ENCODE peak calls at places on chromosome 11, in four cellular contexts. One of them, this sample, is unnamed. For H3K4me1, the result is how much of the 10 kb centered on the place peaks cover.

GRCh38 chr11:44943118-44943517 is 7.6 kb downstream of the TP53I11 start:
- DNase-seq in ovary: no peak
- DNase-seq in OCI-LY7: peak
- DNase-seq in testis: no peak
- DNase-seq in this sample: no peak

GRCh38 chr11:11413776-11414175 is 60.7 kb upstream of the CSNK2A3 start:
- DNase-seq in testis: no peak
- DNase-seq in OCI-LY7: no peak
- DNase-seq in ovary: no peak
- DNase-seq in this sample: no peak

GRCh38 chr11:2709429-2709828 is 9.6 kb upstream of the KCNQ1OT1 start:
- DNase-seq in ovary: no peak
- DNase-seq in testis: peak
- DNase-seq in OCI-LY7: no peak
- DNase-seq in this sample: no peak

GRCh38 chr11:2774173-2775082 is 74.6 kb upstream of the KCNQ1OT1 start:
- DNase-seq in ovary: peak
- DNase-seq in testis: peak
- DNase-seq in OCI-LY7: no peak
- DNase-seq in this sample: no peak

GRCh38 chr11:15886866-15887265 is 469.5 kb downstream of the SOX6 start:
- DNase-seq in OCI-LY7: no peak
- DNase-seq in ovary: no peak
- DNase-seq in testis: no peak
- DNase-seq in this sample: no peak

GRCh38 chr11:48001438-48002021 is 21.2 kb downstream of the PTPRJ start:
- DNase-seq in testis: no peak
- DNase-seq in ovary: no peak
- DNase-seq in OCI-LY7: peak
- DNase-seq in this sample: no peak

GRCh38 chr11:86676533-86677154 is 4.2 kb upstream of the ME3 start:
- DNase-seq in ovary: no peak
- DNase-seq in testis: no peak
- DNase-seq in OCI-LY7: peak
- DNase-seq in this sample: no peak

GRCh38 chr11:18319914-18320313 is 2.0 kb downstream of the HPS5 start:
- DNase-seq in OCI-LY7: no peak
- DNase-seq in ovary: no peak
- DNase-seq in testis: no peak
- DNase-seq in this sample: no peak

GRCh38 chr11:108122166-108122628 is 830 bp downstream of the ACAT1 start:
- DNase-seq in ovary: no peak
- DNase-seq in OCI-LY7: no peak
- DNase-seq in testis: peak
- DNase-seq in this sample: no peak

GRCh38 chr11:57567512-57568329 is at the start of gene UBE2L6:
- DNase-seq in ovary: peak
- DNase-seq in OCI-LY7: peak
- DNase-seq in testis: peak
- DNase-seq in this sample: peak

GRCh38 chr11:57566564-57567209 is 785 bp downstream of the UBE2L6 start:
- DNase-seq in testis: no peak
- DNase-seq in ovary: no peak
- DNase-seq in OCI-LY7: no peak
- DNase-seq in this sample: no peak

GRCh38 chr11:57566035-57566504 is 1.4 kb downstream of the UBE2L6 start:
- DNase-seq in ovary: no peak
- DNase-seq in OCI-LY7: peak
- DNase-seq in testis: peak
- DNase-seq in this sample: no peak

GRCh38 chr11:57567210-57567511 is 311 bp downstream of the UBE2L6 start:
- DNase-seq in ovary: no peak
- DNase-seq in testis: peak
- DNase-seq in OCI-LY7: peak
- DNase-seq in this sample: no peak

GRCh38 chr11:57568330-57568766 is 876 bp upstream of the UBE2L6 start:
- DNase-seq in OCI-LY7: no peak
- DNase-seq in testis: no peak
- DNase-seq in ovary: peak
- DNase-seq in this sample: no peak
- H3K4me1 ChIP-seq in OCI-LY7: under half
- H3K4me1 ChIP-seq in testis: under half
- H3K4me1 ChIP-seq in ovary: under half
- H3K4me1 ChIP-seq in this sample: under half

GRCh38 chr11:41461057-41461681 is 1.7 kb upstream of the LRRC4C start:
- DNase-seq in testis: no peak
- DNase-seq in ovary: no peak
- DNase-seq in OCI-LY7: peak
- DNase-seq in this sample: no peak
- TF ChIP-seq CTCF in testis: peak
- TF ChIP-seq CTCF in ovary: peak
- TF ChIP-seq CTCF in OCI-LY7: peak
- TF ChIP-seq CTCF in this sample: peak

DNA sequence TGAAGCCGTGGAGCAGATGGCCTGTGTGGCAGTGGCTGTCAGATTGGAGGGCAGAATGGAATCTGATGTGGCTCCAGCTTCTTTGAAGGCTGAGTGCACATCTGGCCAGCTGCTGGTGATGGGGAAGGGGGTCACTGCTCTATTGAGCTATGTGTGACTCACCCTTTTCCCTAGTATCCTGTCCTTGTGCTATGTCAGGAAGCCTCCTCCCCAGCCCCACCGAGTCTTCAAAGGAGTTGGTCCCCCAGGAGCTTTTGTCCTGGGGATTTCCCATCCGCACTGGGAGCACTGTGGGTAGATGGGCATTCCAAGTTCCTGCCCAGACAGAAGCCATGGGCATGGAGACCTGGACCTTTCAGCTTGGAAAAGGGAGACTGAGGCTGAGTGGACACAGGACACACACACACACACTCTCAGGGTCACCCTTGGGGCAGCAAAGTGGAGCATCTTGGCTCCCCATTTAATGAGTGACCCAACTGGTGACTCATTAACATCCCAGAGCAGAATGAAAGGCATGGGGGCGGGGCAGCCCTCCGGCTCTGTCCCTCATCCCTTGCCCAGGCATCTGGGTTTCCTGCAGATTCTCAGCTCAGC is 3.3 kb downstream of the SERPINH1 start:
- DNase-seq in testis: no peak
- DNase-seq in ovary: peak
- DNase-seq in OCI-LY7: no peak
- DNase-seq in this sample: no peak
- H3K4me1 ChIP-seq in testis: under half
- H3K4me1 ChIP-seq in ovary: under half
- H3K4me1 ChIP-seq in OCI-LY7: under half
- H3K4me1 ChIP-seq in this sample: under half

GRCh38 chr11:120830092-120830491 is 193.8 kb upstream of the TBCEL start:
- DNase-seq in ovary: no peak
- DNase-seq in testis: no peak
- DNase-seq in OCI-LY7: no peak
- DNase-seq in this sample: no peak

GRCh38 chr11:120828847-120829246 is 195.1 kb upstream of the TBCEL start:
- DNase-seq in OCI-LY7: no peak
- DNase-seq in ovary: no peak
- DNase-seq in testis: no peak
- DNase-seq in this sample: no peak

GRCh38 chr11:120832609-120833221 is 191.2 kb upstream of the TBCEL start:
- DNase-seq in OCI-LY7: no peak
- DNase-seq in ovary: no peak
- DNase-seq in testis: no peak
- DNase-seq in this sample: no peak

GRCh38 chr11:120824242-120824641 is 199.7 kb upstream of the TBCEL start:
- DNase-seq in OCI-LY7: no peak
- DNase-seq in ovary: no peak
- DNase-seq in testis: no peak
- DNase-seq in this sample: no peak

DNA sequence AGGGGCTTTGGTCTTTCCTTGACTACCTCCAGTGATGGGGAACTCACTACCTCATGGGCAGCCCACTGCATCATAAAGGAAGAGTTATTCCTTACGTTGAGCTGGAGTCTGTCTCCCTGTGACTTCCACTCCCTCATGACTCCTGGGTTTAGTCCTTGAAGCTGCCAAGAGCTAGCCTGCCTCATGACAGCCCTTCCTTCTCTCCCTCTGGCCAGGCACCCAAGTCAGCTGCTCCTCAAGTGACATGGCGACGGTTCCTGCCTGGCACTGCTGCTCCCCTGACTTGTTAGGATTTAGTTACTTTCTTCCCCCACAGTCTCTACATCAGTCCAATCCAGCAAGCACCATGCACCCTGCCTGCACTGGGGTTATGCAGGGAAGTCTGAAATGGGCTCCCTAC is 196.1 kb upstream of the TBCEL start:
- DNase-seq in OCI-LY7: no peak
- DNase-seq in ovary: no peak
- DNase-seq in testis: no peak
- DNase-seq in this sample: no peak
- TF ChIP-seq CTCF in OCI-LY7: no peak
- TF ChIP-seq CTCF in ovary: no peak
- TF ChIP-seq CTCF in testis: no peak
- TF ChIP-seq CTCF in this sample: no peak

GRCh38 chr11:77040889-77041288 is 6.7 kb downstream of the B3GNT6 start:
- DNase-seq in ovary: no peak
- DNase-seq in testis: no peak
- DNase-seq in OCI-LY7: no peak
- DNase-seq in this sample: no peak

GRCh38 chr11:77038825-77039326 is 4.7 kb downstream of the B3GNT6 start:
- DNase-seq in testis: no peak
- DNase-seq in ovary: no peak
- DNase-seq in OCI-LY7: no peak
- DNase-seq in this sample: no peak

GRCh38 chr11:77042111-77042726 is 8.0 kb downstream of the B3GNT6 start:
- DNase-seq in testis: no peak
- DNase-seq in OCI-LY7: no peak
- DNase-seq in ovary: no peak
- DNase-seq in this sample: no peak

GRCh38 chr11:77039491-77040400 is 5.5 kb downstream of the B3GNT6 start:
- DNase-seq in testis: peak
- DNase-seq in OCI-LY7: no peak
- DNase-seq in ovary: no peak
- DNase-seq in this sample: no peak

GRCh38 chr11:77040401-77040777 is 6.2 kb downstream of the B3GNT6 start:
- DNase-seq in OCI-LY7: no peak
- DNase-seq in ovary: no peak
- DNase-seq in testis: no peak
- DNase-seq in this sample: no peak
- H3K4me1 ChIP-seq in OCI-LY7: under half
- H3K4me1 ChIP-seq in ovary: under half
- H3K4me1 ChIP-seq in testis: under half
- H3K4me1 ChIP-seq in this sample: under half

DNA sequence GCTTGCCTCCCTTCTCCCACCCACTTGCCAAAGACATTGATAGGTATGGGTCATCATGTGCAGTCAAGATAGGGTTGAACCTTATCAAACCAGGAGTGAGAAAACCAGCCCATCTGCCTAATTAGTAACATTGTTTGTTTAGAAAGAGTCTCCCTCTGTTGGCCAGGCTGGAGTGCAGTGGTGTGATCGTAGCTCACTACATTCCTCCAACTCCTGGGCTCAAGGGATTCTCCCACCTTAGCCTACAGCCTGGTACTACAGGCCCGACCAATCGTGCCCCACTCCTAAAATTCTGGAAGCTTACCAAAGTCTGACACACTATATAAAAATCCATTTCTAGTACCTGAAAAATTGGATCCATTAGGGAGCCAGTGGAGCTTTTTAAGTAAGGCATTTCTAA is 4.5 kb downstream of the C11orf71 start:
- DNase-seq in testis: no peak
- DNase-seq in OCI-LY7: no peak
- DNase-seq in ovary: no peak
- DNase-seq in this sample: no peak
- TF ChIP-seq CTCF in testis: no peak
- TF ChIP-seq CTCF in OCI-LY7: peak
- TF ChIP-seq CTCF in ovary: no peak
- TF ChIP-seq CTCF in this sample: no peak

GRCh38 chr11:62545437-62546243 is 966 bp downstream of the AHNAK start:
- DNase-seq in testis: peak
- DNase-seq in ovary: peak
- DNase-seq in OCI-LY7: no peak
- DNase-seq in this sample: no peak

GRCh38 chr11:62547691-62548281 is 1.2 kb upstream of the AHNAK start:
- DNase-seq in OCI-LY7: no peak
- DNase-seq in ovary: no peak
- DNase-seq in testis: no peak
- DNase-seq in this sample: no peak

GRCh38 chr11:62546937-62547625 is 475 bp upstream of the AHNAK start:
- DNase-seq in ovary: peak
- DNase-seq in OCI-LY7: no peak
- DNase-seq in testis: peak
- DNase-seq in this sample: no peak

GRCh38 chr11:62546244-62546936 is at the start of gene AHNAK:
- DNase-seq in testis: peak
- DNase-seq in OCI-LY7: no peak
- DNase-seq in ovary: peak
- DNase-seq in this sample: no peak

GRCh38 chr11:62548545-62549335 is 2.1 kb upstream of the AHNAK start:
- DNase-seq in OCI-LY7: no peak
- DNase-seq in ovary: no peak
- DNase-seq in testis: peak
- DNase-seq in this sample: no peak
- H3K4me1 ChIP-seq in OCI-LY7: under half
- H3K4me1 ChIP-seq in ovary: under half
- H3K4me1 ChIP-seq in testis: under half
- H3K4me1 ChIP-seq in this sample: under half

GRCh38 chr11:73252577-73253191 is 19.5 kb upstream of the P2RY6 start:
- DNase-seq in OCI-LY7: peak
- DNase-seq in testis: no peak
- DNase-seq in ovary: no peak
- DNase-seq in this sample: no peak
- TF ChIP-seq CTCF in OCI-LY7: peak
- TF ChIP-seq CTCF in testis: no peak
- TF ChIP-seq CTCF in ovary: no peak
- TF ChIP-seq CTCF in this sample: peak